ENCODE peak calls at places on chromosomes 11 and 22, in nine cellular contexts. F is nucleus accumbens, J is D341Med, G is SK-N-MC, V is cardiac fibroblast, L is A172, K is GM23248, B is hypothalamus, W is skeletal muscle cell. Q is an unnamed sample.

GRCh38 chr11:26994579-26995210 is 783 bp downstream of the FIBIN start:
- DNase-seq in B (no peak), L (no peak), K (peak), V (no peak), F (no peak), J (no peak), G (no peak), W (no peak), Q (peak)

GRCh38 chr11:102177974-102178631 is 67.9 kb downstream of the YAP1 start:
- DNase-seq in F (no peak), B (no peak), V (peak), J (no peak), K (peak), W (peak), L (peak), G (no peak), Q (no peak)

GRCh38 chr22:39173787-39174497 is 21.5 kb upstream of the CBX7 start:
- DNase-seq in W (no peak), V (no peak), K (peak), L (no peak), G (no peak), J (no peak), B (no peak), F (no peak), Q (no peak)

GRCh38 chr22:46022881-46023512 is 46.0 kb upstream of the WNT7B start:
- DNase-seq in W (no peak), L (no peak), F (no peak), J (no peak), V (no peak), G (no peak), K (no peak), B (no peak), Q (peak)

GRCh38 chr11:20032127-20032526 is 128.1 kb downstream of the DBX1 start:
- DNase-seq in B (no peak), G (no peak), V (no peak), J (no peak), L (no peak), K (no peak), F (no peak), W (no peak), Q (no peak)

GRCh38 chr11:106281455-106282173 is 204.2 kb downstream of the AASDHPPT start:
- DNase-seq in G (no peak), B (no peak), F (no peak), V (peak), J (no peak), L (peak), W (peak), K (peak), Q (no peak)

GRCh38 chr11:95764267-95764898 is 25.2 kb downstream of the FAM76B start:
- DNase-seq in W (peak), V (peak), L (peak), F (no peak), G (peak), K (peak), J (peak), B (no peak), Q (no peak)

GRCh38 chr11:57477507-57478189 is 17.3 kb downstream of the RTN4RL2 start:
- DNase-seq in G (no peak), W (no peak), F (no peak), K (no peak), B (no peak), J (no peak), L (no peak), V (no peak), Q (no peak)

GRCh38 chr11:73270089-73270854 is 1.9 kb upstream of the P2RY6 start:
- DNase-seq in V (no peak), F (no peak), W (no peak), J (no peak), L (no peak), B (no peak), G (no peak), K (no peak), Q (no peak)

GRCh38 chr22:27669798-27670599 is 131.6 kb downstream of the MN1 start:
- DNase-seq in F (no peak), L (peak), G (no peak), K (peak), B (no peak), V (peak), J (no peak), W (no peak), Q (no peak)

GRCh38 chr11:66467034-66467659 is 442 bp downstream of the PELI3 start:
- DNase-seq in B (no peak), V (peak), K (peak), L (no peak), J (peak), W (no peak), F (no peak), G (no peak), Q (no peak)

GRCh38 chr11:93481696-93482095 is 61.5 kb downstream of the SMCO4 start:
- DNase-seq in K (no peak), L (no peak), B (no peak), V (no peak), J (no peak), G (no peak), F (no peak), W (no peak), Q (no peak)

GRCh38 chr11:63490551-63491239 is at the start of gene PLAAT5:
- DNase-seq in B (no peak), K (peak), L (no peak), W (no peak), V (peak), J (peak), F (no peak), G (no peak), Q (peak)

GRCh38 chr11:133619973-133620372 is 87.7 kb upstream of the OPCML start:
- DNase-seq in K (no peak), W (no peak), B (no peak), V (no peak), F (no peak), G (no peak), L (no peak), J (peak), Q (no peak)

GRCh38 chr11:62830904-62831519 is 839 bp downstream of the STX5 start:
- DNase-seq in W (no peak), J (peak), F (no peak), V (no peak), K (no peak), L (no peak), G (no peak), B (no peak), Q (no peak)